ENCODE peak calls at places on chromosomes 2 and 18, in six cellular contexts. I is heart right ventricle, R is fibroblast of the aortic adventitia, L is right lobe of liver, E is NCI-H1694, Z is T47D. C is an unnamed sample.

GRCh38 chr2:190843874-190844699 is 36.5 kb upstream of the GLS start:
- DNase-seq in L (no peak), R (peak), Z (no peak), E (no peak), I (no peak), C (no peak)

GRCh38 chr2:177471990-177472389 is 79.4 kb downstream of the AGPS start:
- DNase-seq in I (no peak), R (no peak), L (no peak), Z (no peak), E (no peak), C (no peak)

GRCh38 chr2:68762665-68763064 is 28.1 kb downstream of the ARHGAP25 start:
- DNase-seq in I (no peak), L (no peak), R (peak), E (no peak), Z (no peak), C (no peak)

GRCh38 chr2:111036042-111036441 is 84.7 kb upstream of the BCL2L11 start:
- DNase-seq in R (no peak), E (no peak), I (no peak), Z (no peak), L (no peak), C (no peak)

GRCh38 chr2:74507145-74507925 is at the start of gene PCGF1:
- DNase-seq in E (peak), Z (peak), I (peak), R (peak), L (peak), C (peak)

GRCh38 chr2:158667567-158667966 is 127.5 kb upstream of the DAPL1 start:
- DNase-seq in R (peak), L (no peak), Z (no peak), I (no peak), E (no peak), C (no peak)

GRCh38 chr18:22347624-22348511 is 69.8 kb downstream of the CTAGE1 start:
- DNase-seq in Z (no peak), L (peak), I (no peak), R (peak), E (no peak), C (no peak)

GRCh38 chr2:33190393-33190937 is 243.7 kb downstream of the LTBP1 start:
- DNase-seq in R (no peak), E (no peak), Z (no peak), I (no peak), L (no peak), C (no peak)

GRCh38 chr2:207767461-207768167 is 2.1 kb downstream of the FZD5 start:
- DNase-seq in I (no peak), L (peak), E (peak), R (no peak), Z (no peak), C (no peak)

GRCh38 chr2:70049261-70049660 is 38.0 kb upstream of the PCBP1 start:
- DNase-seq in E (no peak), Z (no peak), R (no peak), L (no peak), I (no peak), C (no peak)

GRCh38 chr2:197073701-197074433 is 147.4 kb upstream of the PGAP1 start:
- DNase-seq in R (peak), L (peak), I (peak), Z (no peak), E (no peak), C (no peak)

GRCh38 chr18:46260879-46261143 is 156.6 kb downstream of the HAUS1 start:
- DNase-seq in L (no peak), E (no peak), R (peak), Z (no peak), I (no peak), C (no peak)

GRCh38 chr18:75273817-75274216 is 63.2 kb downstream of the TSHZ1 start:
- DNase-seq in E (no peak), I (no peak), Z (no peak), L (no peak), R (no peak), C (no peak)

GRCh38 chr2:72157871-72158771 is 10.5 kb upstream of the CYP26B1 start:
- DNase-seq in R (no peak), Z (no peak), I (peak), L (no peak), E (no peak), C (no peak)

GRCh38 chr2:200319587-200320337 is 13.3 kb downstream of the SPATS2L start:
- DNase-seq in R (peak), Z (no peak), I (no peak), E (no peak), L (no peak), C (no peak)

GRCh38 chr2:10519067-10519740 is 71.1 kb upstream of the ODC1 start:
- DNase-seq in R (no peak), I (no peak), E (no peak), L (no peak), Z (no peak), C (no peak)

GRCh38 chr18:68104036-68104435 is 587.5 kb upstream of the DSEL start:
- DNase-seq in I (no peak), E (no peak), L (no peak), Z (peak), R (peak), C (no peak)

GRCh38 chr2:15259356-15259756 is 301.8 kb downstream of the NBAS start:
- DNase-seq in Z (no peak), I (no peak), L (no peak), E (no peak), R (no peak), C (no peak)

GRCh38 chr18:33576999-33577687 is 876 bp upstream of the ASXL3 start:
- DNase-seq in L (no peak), R (no peak), E (no peak), I (no peak), Z (no peak), C (no peak)

GRCh38 chr2:64338910-64339500 is 115.0 kb upstream of the LGALSL start:
- DNase-seq in R (no peak), I (no peak), L (no peak), Z (no peak), E (no peak), C (no peak)

GRCh38 chr2:15260196-15260595 is 300.9 kb downstream of the NBAS start:
- DNase-seq in I (no peak), Z (no peak), L (no peak), E (no peak), R (no peak), C (no peak)

GRCh38 chr2:47174731-47175361 is 19.7 kb upstream of the STPG4 start:
- DNase-seq in I (peak), L (peak), R (peak), Z (peak), E (no peak), C (no peak)

GRCh38 chr2:102540882-102541281 is 67.9 kb downstream of the SLC9A4 start:
- DNase-seq in Z (peak), I (peak), L (no peak), R (no peak), E (no peak), C (no peak)

GRCh38 chr2:174059875-174060226 is 94.7 kb upstream of the SP3 start:
- DNase-seq in E (no peak), I (no peak), Z (no peak), R (no peak), L (no peak), C (no peak)

GRCh38 chr2:127103243-127104165 is 3.5 kb downstream of the BIN1 start:
- DNase-seq in Z (no peak), R (no peak), L (no peak), I (no peak), E (no peak), C (no peak)

GRCh38 chr2:69980408-69980807 is 19.0 kb upstream of the ASPRV1 start:
- DNase-seq in I (no peak), R (peak), L (no peak), E (no peak), Z (no peak), C (no peak)

GRCh38 chr2:205892141-205893064 is 193.6 kb downstream of the INO80D start:
- DNase-seq in R (no peak), Z (no peak), L (no peak), E (peak), I (no peak), C (no peak)

GRCh38 chr2:108412995-108413726 is 35.4 kb downstream of the SULT1C4 start:
- DNase-seq in E (no peak), I (no peak), Z (peak), R (peak), L (no peak), C (no peak)

GRCh38 chr18:48956378-48956777 is 5.6 kb upstream of the SMAD7 start:
- DNase-seq in R (peak), E (no peak), L (no peak), I (no peak), Z (no peak), C (no peak)

GRCh38 chr18:2406544-2406943 is 164.8 kb downstream of the METTL4 start:
- DNase-seq in Z (no peak), E (no peak), L (no peak), R (peak), I (no peak), C (no peak)

GRCh38 chr2:200787351-200788128 is 24.2 kb upstream of the BZW1 start:
- DNase-seq in E (no peak), R (peak), I (no peak), L (no peak), Z (no peak), C (no peak)

GRCh38 chr2:136225950-136226835 is 108.2 kb upstream of the CXCR4 start:
- DNase-seq in Z (no peak), I (no peak), E (no peak), R (no peak), L (no peak), C (no peak)

GRCh38 chr2:233487748-233488345 is 78.7 kb downstream of the USP40 start:
- DNase-seq in E (no peak), R (no peak), L (no peak), Z (no peak), I (no peak), C (no peak)

GRCh38 chr2:15730545-15731212 is 139.0 kb downstream of the DDX1 start:
- DNase-seq in R (peak), E (no peak), I (peak), Z (peak), L (peak), C (no peak)

GRCh38 chr18:5519448-5520362 is 24.1 kb downstream of the EPB41L3 start:
- DNase-seq in E (no peak), R (peak), I (no peak), L (no peak), Z (no peak), C (no peak)

GRCh38 chr2:36878429-36878828 is 87.9 kb downstream of the STRN start:
- DNase-seq in I (no peak), E (no peak), L (no peak), R (no peak), Z (no peak), C (no peak)

GRCh38 chr2:98487806-98488189 is 43.1 kb downstream of the INPP4A start:
- DNase-seq in L (no peak), R (no peak), I (no peak), E (peak), Z (peak), C (no peak)

GRCh38 chr2:151106805-151107490 is 154.7 kb downstream of the RBM43 start:
- DNase-seq in Z (peak), R (peak), L (no peak), I (no peak), E (no peak), C (no peak)

GRCh38 chr2:236661064-236661761 is 91.6 kb downstream of the ACKR3 start:
- DNase-seq in Z (no peak), E (no peak), I (no peak), L (no peak), R (peak), C (no peak)